ENCODE peak calls at places on chromosomes 13 and 19, in ten cellular contexts. P is CD4-positive, alpha-beta T cell; B is H9; W is GM12865; K is spleen; V is GM20000; Q is neural crest cell; C is GM23338; I is cardiac muscle cell; S is osteocyte. R is an unnamed sample.

GRCh38 chr19:46412983-46413261 is 442 bp downstream of the CCDC8 start:
- DNase-seq in P (no peak), B (no peak), W (no peak), K (no peak), V (no peak), Q (no peak), C (no peak), I (no peak), S (no peak), R (no peak)

GRCh38 chr13:84339456-84339855 is 457.2 kb upstream of the SLITRK1 start:
- DNase-seq in P (no peak), B (no peak), W (no peak), K (no peak), V (no peak), Q (no peak), C (no peak), I (no peak), S (no peak), R (no peak)

GRCh38 chr19:1401138-1401888 is at the start of gene GAMT:
- DNase-seq in P (peak), B (no peak), W (peak), K (peak), V (peak), Q (peak), C (peak), I (peak), S (no peak), R (peak)

GRCh38 chr19:48878219-48879024 is 6.2 kb downstream of the PPP1R15A start:
- DNase-seq in P (no peak), B (no peak), W (no peak), K (no peak), V (no peak), Q (no peak), C (no peak), I (no peak), S (no peak), R (no peak)

GRCh38 chr19:45824041-45824471 is 8.9 kb upstream of the RSPH6A start:
- DNase-seq in P (no peak), B (no peak), W (no peak), K (no peak), V (no peak), Q (no peak), C (no peak), I (no peak), S (no peak), R (no peak)

GRCh38 chr19:2542341-2543069 is 66.6 kb downstream of the GADD45B start:
- DNase-seq in P (no peak), B (peak), W (peak), K (peak), V (no peak), Q (no peak), C (peak), I (peak), S (no peak), R (peak)

GRCh38 chr13:24668955-24669354 is 11.3 kb upstream of the ATP12A start:
- DNase-seq in P (no peak), B (no peak), W (no peak), K (no peak), V (no peak), Q (no peak), C (no peak), I (no peak), S (no peak), R (no peak)

GRCh38 chr13:33761744-33762143 is 56.2 kb upstream of the RFC3 start:
- DNase-seq in P (no peak), B (peak), W (no peak), K (no peak), V (no peak), Q (peak), C (peak), I (peak), S (no peak), R (peak)

GRCh38 chr19:44718441-44719261 is 19.7 kb downstream of the CEACAM16 start:
- DNase-seq in P (no peak), B (peak), W (no peak), K (no peak), V (no peak), Q (no peak), C (peak), I (peak), S (no peak), R (peak)

GRCh38 chr19:10390652-10391286 is 10.4 kb upstream of the TYK2 start:
- DNase-seq in P (peak), B (peak), W (peak), K (peak), V (peak), Q (peak), C (peak), I (peak), S (no peak), R (peak)

GRCh38 chr13:72696590-72696989 is 30.8 kb downstream of the MZT1 start:
- DNase-seq in P (no peak), B (no peak), W (no peak), K (no peak), V (no peak), Q (no peak), C (no peak), I (no peak), S (no peak), R (no peak)

GRCh38 chr19:32097620-32098019 is 247.8 kb upstream of the ZNF507 start:
- DNase-seq in P (no peak), B (no peak), W (no peak), K (no peak), V (no peak), Q (no peak), C (no peak), I (no peak), S (no peak), R (no peak)

GRCh38 chr19:19628499-19629134 is 597 bp upstream of the LPAR2 start:
- DNase-seq in P (peak), B (peak), W (peak), K (peak), V (peak), Q (peak), C (peak), I (peak), S (no peak), R (peak)

GRCh38 chr19:55216461-55217198 is 7.3 kb upstream of the PTPRH start:
- DNase-seq in P (peak), B (peak), W (peak), K (peak), V (peak), Q (peak), C (peak), I (peak), S (peak), R (peak)

GRCh38 chr13:73607489-73608156 is 526.6 kb downstream of the KLF12 start:
- DNase-seq in P (no peak), B (no peak), W (no peak), K (no peak), V (no peak), Q (no peak), C (no peak), I (no peak), S (no peak), R (no peak)

GRCh38 chr19:10603084-10603872 is 16.2 kb upstream of the AP1M2 start:
- DNase-seq in P (peak), B (peak), W (peak), K (peak), V (peak), Q (no peak), C (peak), I (peak), S (no peak), R (peak)

GRCh38 chr13:68261105-68261504 is 1031.0 kb upstream of the PCDH9 start:
- DNase-seq in P (no peak), B (peak), W (peak), K (no peak), V (no peak), Q (no peak), C (peak), I (no peak), S (no peak), R (no peak)

GRCh38 chr19:3302755-3303154 is 63.6 kb upstream of the NFIC start:
- DNase-seq in P (no peak), B (no peak), W (peak), K (no peak), V (no peak), Q (no peak), C (peak), I (no peak), S (no peak), R (no peak)

GRCh38 chr19:18155095-18156087 is 2.4 kb downstream of the PIK3R2 start:
- DNase-seq in P (no peak), B (no peak), W (no peak), K (peak), V (no peak), Q (no peak), C (no peak), I (no peak), S (no peak), R (no peak)

GRCh38 chr13:45994752-45995151 is 57.8 kb downstream of the ZC3H13 start:
- DNase-seq in P (no peak), B (no peak), W (no peak), K (no peak), V (no peak), Q (no peak), C (no peak), I (no peak), S (no peak), R (no peak)

GRCh38 chr13:40535345-40535836 is 131.1 kb downstream of the FOXO1 start:
- DNase-seq in P (no peak), B (no peak), W (no peak), K (no peak), V (no peak), Q (no peak), C (no peak), I (no peak), S (no peak), R (no peak)

GRCh38 chr19:6216996-6217751 is 62.6 kb downstream of the MLLT1 start:
- DNase-seq in P (no peak), B (no peak), W (no peak), K (peak), V (no peak), Q (peak), C (peak), I (peak), S (no peak), R (peak)

GRCh38 chr19:46296722-46297431 is at the start of gene HIF3A:
- DNase-seq in P (no peak), B (peak), W (no peak), K (peak), V (no peak), Q (peak), C (peak), I (peak), S (peak), R (peak)

GRCh38 chr13:26837102-26837501 is 76.5 kb upstream of the GPR12 start:
- DNase-seq in P (no peak), B (no peak), W (no peak), K (no peak), V (no peak), Q (no peak), C (no peak), I (no peak), S (no peak), R (no peak)

GRCh38 chr13:36207672-36208071 is 6.7 kb downstream of the SOHLH2 start:
- DNase-seq in P (no peak), B (no peak), W (no peak), K (no peak), V (no peak), Q (no peak), C (peak), I (no peak), S (no peak), R (no peak)

GRCh38 chr13:80655778-80656518 is 315.0 kb upstream of the SPRY2 start:
- DNase-seq in P (no peak), B (no peak), W (no peak), K (no peak), V (no peak), Q (no peak), C (peak), I (no peak), S (no peak), R (no peak)

GRCh38 chr19:55525289-55526101 is 11.4 kb downstream of the SBK2 start:
- DNase-seq in P (no peak), B (no peak), W (no peak), K (no peak), V (peak), Q (no peak), C (no peak), I (no peak), S (no peak), R (no peak)

GRCh38 chr19:6519289-6519688 is 11.5 kb upstream of the TNFSF9 start:
- DNase-seq in P (no peak), B (no peak), W (peak), K (no peak), V (no peak), Q (no peak), C (no peak), I (no peak), S (no peak), R (no peak)

GRCh38 chr19:14479985-14480694 is 5.0 kb upstream of the PTGER1 start:
- DNase-seq in P (peak), B (peak), W (peak), K (peak), V (peak), Q (peak), C (peak), I (peak), S (peak), R (peak)

GRCh38 chr19:54923276-54923675 is 17.3 kb downstream of the NCR1 start:
- DNase-seq in P (no peak), B (no peak), W (no peak), K (no peak), V (no peak), Q (no peak), C (no peak), I (no peak), S (no peak), R (no peak)

GRCh38 chr13:25466880-25467279 is 95.1 kb downstream of the ATP8A2 start:
- DNase-seq in P (no peak), B (no peak), W (no peak), K (no peak), V (no peak), Q (no peak), C (no peak), I (no peak), S (no peak), R (no peak)

GRCh38 chr13:81987159-81987558 is 1646.2 kb upstream of the SPRY2 start:
- DNase-seq in P (no peak), B (no peak), W (no peak), K (no peak), V (no peak), Q (no peak), C (peak), I (no peak), S (no peak), R (no peak)
- TF ChIP-seq CTCF in P (no peak), B (peak), W (no peak), K (no peak), V (no peak), Q (peak), C (peak), I (no peak), S (no peak), R (no peak)

DNA sequence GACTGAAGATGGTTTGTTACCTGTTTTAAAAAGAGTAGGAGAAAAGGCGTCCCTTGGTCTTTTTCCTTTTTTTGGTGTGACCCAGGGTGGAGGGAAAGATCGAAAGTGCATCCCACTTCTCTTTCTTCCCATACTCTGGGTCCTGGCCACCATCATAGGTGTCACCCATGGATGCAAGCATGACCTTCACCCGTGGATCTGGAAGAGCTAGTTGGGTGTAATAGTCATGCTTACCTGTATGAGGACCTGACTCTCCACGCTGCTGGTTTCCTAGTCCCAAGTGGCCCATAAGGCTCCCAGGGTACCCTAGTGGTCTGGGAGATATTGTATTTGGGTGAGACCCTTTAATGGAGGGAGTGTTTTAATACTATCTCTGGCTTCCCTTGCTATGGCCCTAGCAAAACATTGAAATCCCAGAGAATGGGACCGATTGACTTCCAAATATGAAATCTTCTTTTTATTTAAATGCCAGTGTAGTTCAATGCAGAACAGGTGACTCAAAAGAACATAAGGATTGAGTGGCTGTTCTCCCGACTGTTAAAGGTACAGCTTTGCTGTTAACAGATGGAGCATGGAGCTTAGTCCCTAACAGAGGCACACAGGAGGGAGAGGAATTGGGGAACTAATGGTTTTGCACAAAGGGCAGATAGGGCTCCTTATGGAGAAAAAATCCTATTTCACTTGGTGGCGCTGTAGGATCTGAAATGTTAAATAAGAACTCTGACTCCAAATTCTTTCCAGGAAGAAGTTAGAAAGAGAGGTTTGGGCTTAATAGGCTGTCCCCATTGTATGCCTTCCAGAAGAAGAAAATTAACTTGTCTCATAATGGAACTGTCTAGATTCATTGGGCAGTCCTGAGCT is 7.0 kb upstream of the ZNF550 start:
- DNase-seq in P (no peak), B (no peak), W (peak), K (no peak), V (no peak), Q (no peak), C (peak), I (peak), S (no peak), R (no peak)
- TF ChIP-seq CTCF in P (no peak), B (peak), W (no peak), K (no peak), V (no peak), Q (no peak), C (no peak), I (no peak), S (no peak), R (no peak)

GRCh38 chr19:30428281-30428680 is 56.1 kb downstream of the ZNF536 start:
- DNase-seq in P (no peak), B (no peak), W (no peak), K (peak), V (no peak), Q (no peak), C (no peak), I (no peak), S (peak), R (no peak)

GRCh38 chr19:30426864-30427263 is 54.7 kb downstream of the ZNF536 start:
- DNase-seq in P (no peak), B (no peak), W (no peak), K (no peak), V (no peak), Q (no peak), C (no peak), I (no peak), S (no peak), R (no peak)

GRCh38 chr19:30423481-30423880 is 51.3 kb downstream of the ZNF536 start:
- DNase-seq in P (no peak), B (no peak), W (no peak), K (no peak), V (no peak), Q (no peak), C (no peak), I (no peak), S (peak), R (no peak)

GRCh38 chr19:30428856-30429255 is 56.7 kb downstream of the ZNF536 start:
- DNase-seq in P (no peak), B (no peak), W (no peak), K (peak), V (no peak), Q (no peak), C (no peak), I (no peak), S (peak), R (no peak)

DNA sequence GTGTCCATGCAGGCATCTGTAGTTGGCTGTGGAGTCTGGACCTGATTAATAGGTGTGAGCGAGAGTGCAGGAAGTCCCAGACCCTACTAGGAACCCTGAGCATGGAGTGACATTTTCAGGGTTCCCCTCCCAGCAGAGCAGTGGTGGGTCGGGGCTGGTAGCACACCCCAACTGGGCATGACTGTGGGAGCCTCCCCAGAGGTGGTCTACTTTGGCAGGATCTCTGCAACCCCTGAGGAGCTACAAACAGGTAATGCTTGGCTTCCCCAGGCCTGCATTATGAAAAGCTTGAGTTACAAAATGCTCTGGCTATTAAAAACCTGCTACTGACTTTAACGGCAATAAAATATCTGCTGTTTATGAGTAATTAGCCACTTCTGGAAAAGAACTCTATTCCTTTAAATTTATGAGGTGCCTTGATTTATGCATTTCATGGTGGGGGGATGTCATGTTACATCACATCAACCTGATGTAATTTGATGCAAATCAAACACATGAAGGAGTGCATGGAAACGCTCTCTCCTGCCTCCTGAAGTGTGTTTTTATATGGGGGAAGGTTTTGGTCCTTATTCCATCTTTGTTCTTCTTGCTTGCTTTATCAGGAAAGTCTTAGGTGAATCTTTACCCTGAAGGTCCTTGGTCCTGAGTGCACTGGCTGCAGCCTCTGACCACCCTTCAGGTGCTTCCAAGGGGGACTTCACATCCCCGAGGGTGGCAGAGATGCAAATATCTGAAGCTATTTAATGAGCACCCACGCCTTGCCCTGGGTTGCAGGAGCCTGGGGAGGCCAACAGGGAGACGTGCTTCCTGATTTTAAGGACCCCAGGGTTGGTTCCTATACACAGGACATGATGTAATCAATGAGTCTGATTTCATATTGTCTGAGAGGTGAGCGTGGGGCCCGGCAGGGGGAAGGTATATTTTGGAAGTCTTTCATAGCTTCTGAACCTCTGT is 54.0 kb downstream of the ZNF536 start:
- DNase-seq in P (no peak), B (no peak), W (no peak), K (no peak), V (no peak), Q (no peak), C (no peak), I (no peak), S (peak), R (no peak)
- TF ChIP-seq CTCF in P (no peak), B (no peak), W (no peak), K (no peak), V (no peak), Q (no peak), C (no peak), I (no peak), S (no peak), R (no peak)

DNA sequence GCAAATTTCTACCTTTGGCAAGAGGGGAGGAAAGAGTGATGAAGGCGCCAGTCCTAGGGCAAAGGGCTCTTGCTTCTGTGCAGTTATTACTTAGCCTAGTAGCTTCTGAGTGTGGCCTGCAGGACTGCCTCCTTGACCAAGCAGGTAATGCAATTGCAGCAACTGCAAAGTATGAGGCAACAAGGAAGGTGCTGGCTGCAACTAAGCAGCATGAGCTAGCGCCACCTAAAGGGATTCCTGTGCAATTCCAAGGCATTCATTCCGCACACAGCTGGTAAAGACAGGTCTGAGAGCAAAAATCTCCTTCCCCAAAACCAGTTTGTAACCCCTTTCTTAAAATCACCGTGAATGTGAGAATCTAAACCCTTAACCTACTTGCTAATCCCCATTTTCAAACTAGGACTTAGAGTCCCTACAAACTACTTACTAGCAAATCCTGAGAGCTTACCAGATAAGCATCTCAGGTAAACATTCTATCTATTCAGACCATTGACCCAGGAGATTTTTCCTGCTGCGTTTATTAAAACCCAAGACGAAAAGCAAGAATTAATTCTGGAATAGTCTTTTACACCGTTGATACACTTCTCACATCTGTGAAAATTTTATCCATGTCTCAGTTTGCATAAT is 62.9 kb downstream of the DCT start:
- DNase-seq in P (no peak), B (peak), W (peak), K (no peak), V (no peak), Q (peak), C (peak), I (peak), S (no peak), R (peak)
- TF ChIP-seq CTCF in P (no peak), B (peak), W (peak), K (no peak), V (no peak), Q (peak), C (peak), I (peak), S (peak), R (peak)

R was measured in nephron progenitor cell.